ENCODE peak calls at places on chromosome 7, in seven cellular contexts. F is neural progenitor cell, R is BE2C, T is heart right ventricle, I is Caco-2, A is cardiac muscle cell, B is left ventricle myocardium inferior. Q is an unnamed sample.

GRCh38 chr7:80659120-80660055 is 20.9 kb downstream of the CD36 start:
- DNase-seq in F (peak; percentile 37), R (no peak), T (no peak), I (no peak), A (peak; percentile 53), B (no peak), Q (no peak)

GRCh38 chr7:74480861-74481417 is 27.2 kb downstream of the GTF2IRD1 start:
- DNase-seq in F (no peak), R (peak; percentile 30), T (peak; percentile 37), I (peak; percentile 73), A (peak; percentile 91), B (peak; percentile 49), Q (peak; percentile 89)

GRCh38 chr7:140918236-140918635 is 6.5 kb downstream of the BRAF start:
- DNase-seq in F (no peak), R (no peak), T (no peak), I (no peak), A (no peak), B (no peak), Q (no peak)

GRCh38 chr7:126202177-126202576 is 1050.6 kb downstream of the GRM8 start:
- DNase-seq in F (no peak), R (no peak), T (no peak), I (no peak), A (no peak), B (no peak), Q (no peak)

GRCh38 chr7:113267885-113268284 is 149.5 kb upstream of the SMIM30 start:
- DNase-seq in F (no peak), R (no peak), T (no peak), I (no peak), A (peak; percentile 20), B (no peak), Q (no peak)

GRCh38 chr7:138573741-138574140 is 113.7 kb downstream of the TRIM24 start:
- DNase-seq in F (no peak), R (no peak), T (no peak), I (no peak), A (no peak), B (no peak), Q (no peak)

GRCh38 chr7:147584771-147585193 is 1005.8 kb upstream of the C7orf33 start:
- DNase-seq in F (peak; percentile 39), R (peak; percentile 49), T (no peak), I (no peak), A (no peak), B (no peak), Q (no peak)

GRCh38 chr7:26944486-26944885 is 80.1 kb upstream of the SKAP2 start:
- DNase-seq in F (no peak), R (no peak), T (no peak), I (no peak), A (no peak), B (no peak), Q (no peak)

GRCh38 chr7:130669051-130669700 is 628 bp upstream of the COPG2 start:
- DNase-seq in F (no peak), R (no peak), T (no peak), I (no peak), A (no peak), B (no peak), Q (no peak)

GRCh38 chr7:99407849-99408346 is 499 bp downstream of the PDAP1 start:
- DNase-seq in F (peak; percentile 56), R (no peak), T (peak; percentile 37), I (no peak), A (peak; percentile 82), B (peak; percentile 39), Q (no peak)

GRCh38 chr7:80186721-80187120 is 52.1 kb downstream of the GNAI1 start:
- DNase-seq in F (no peak), R (no peak), T (no peak), I (no peak), A (no peak), B (no peak), Q (no peak)

GRCh38 chr7:56026538-56026937 is 24.7 kb downstream of the PSPH start:
- DNase-seq in F (no peak), R (no peak), T (no peak), I (no peak), A (no peak), B (no peak), Q (no peak)

GRCh38 chr7:151895008-151895661 is 18.2 kb upstream of the PRKAG2 start:
- DNase-seq in F (no peak), R (no peak), T (no peak), I (peak; percentile 22), A (no peak), B (no peak), Q (no peak)

GRCh38 chr7:2357165-2357564 is 2.5 kb downstream of the EIF3B start:
- DNase-seq in F (no peak), R (no peak), T (no peak), I (no peak), A (no peak), B (no peak), Q (no peak)

GRCh38 chr7:34073676-34074075 is 168.3 kb downstream of the BMPER start:
- DNase-seq in F (no peak), R (no peak), T (no peak), I (no peak), A (peak; percentile 62), B (no peak), Q (no peak)

GRCh38 chr7:75740846-75741497 is 2.2 kb upstream of the HIP1 start:
- DNase-seq in F (peak; percentile 33), R (no peak), T (peak; percentile 34), I (no peak), A (peak; percentile 67), B (peak; percentile 42), Q (peak; percentile 75)

GRCh38 chr7:120725376-120726039 is 132.4 kb downstream of the TSPAN12 start:
- DNase-seq in F (peak; percentile 72), R (no peak), T (no peak), I (no peak), A (peak; percentile 69), B (no peak), Q (no peak)

GRCh38 chr7:1665721-1666250 is 4.3 kb upstream of the ELFN1 start:
- DNase-seq in F (peak; percentile 78), R (peak; percentile 53), T (peak; percentile 61), I (peak; percentile 31), A (peak; percentile 38), B (peak; percentile 56), Q (peak; percentile 68)

GRCh38 chr7:44073664-44074348 is 8.4 kb upstream of the PGAM2 start:
- DNase-seq in F (no peak), R (peak; percentile 82), T (peak; percentile 83), I (no peak), A (no peak), B (peak; percentile 82), Q (peak; percentile 87)

GRCh38 chr7:75644599-75644998 is 94.1 kb downstream of the HIP1 start:
- DNase-seq in F (no peak), R (no peak), T (no peak), I (no peak), A (no peak), B (no peak), Q (no peak)

GRCh38 chr7:18521236-18521589 is 25.7 kb downstream of the HDAC9 start:
- DNase-seq in F (no peak), R (no peak), T (no peak), I (no peak), A (no peak), B (no peak), Q (no peak)

GRCh38 chr7:92751902-92752901 is 84.2 kb downstream of the CDK6 start:
- DNase-seq in F (no peak), R (no peak), T (no peak), I (no peak), A (peak; percentile 68), B (no peak), Q (no peak)
- H3K4me3 ChIP-seq in F (no peak overlapping the region), R (no peak overlapping the region), T (no peak overlapping the region), I (no peak overlapping the region), A (no peak overlapping the region), B (no peak overlapping the region), Q (no peak overlapping the region)

DNA sequence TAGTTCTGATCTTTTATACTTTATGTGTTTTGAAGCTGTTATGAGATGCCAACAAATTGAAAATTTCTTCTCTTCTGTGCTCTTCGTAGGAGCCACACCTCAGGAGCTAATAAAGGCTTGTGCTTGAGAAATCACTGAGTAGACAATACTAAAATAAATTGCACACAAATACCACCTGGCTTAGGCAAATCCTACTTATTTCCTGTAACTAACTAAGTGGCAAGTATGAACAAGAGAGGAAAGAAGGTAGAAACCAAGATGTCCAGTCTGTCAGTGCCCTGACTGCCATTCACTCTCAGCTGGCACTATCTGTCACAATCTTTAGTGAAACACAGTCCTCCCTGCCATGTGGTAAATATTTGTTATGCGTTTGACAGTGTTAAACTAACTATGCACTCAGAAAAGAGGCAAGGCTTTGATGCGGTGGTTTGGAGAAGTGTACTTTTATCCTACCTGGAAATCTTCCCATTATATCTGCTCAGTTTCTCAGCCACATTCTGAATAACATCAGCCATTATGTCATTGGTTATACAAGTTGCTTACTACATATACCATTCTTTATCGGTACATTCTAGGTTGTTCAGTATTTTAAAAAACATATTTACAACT is 293.4 kb upstream of the VWC2 start:
- DNase-seq in F (no peak), R (no peak), T (no peak), I (no peak), A (no peak), B (no peak), Q (no peak)
- TF ChIP-seq CTCF in F (no peak), R (no peak), T (no peak), I (no peak), A (no peak), B (no peak), Q (no peak)

GRCh38 chr7:143380646-143381426 is at the start of gene ZYX:
- DNase-seq in F (peak; percentile 95), R (peak; percentile 93), T (peak; percentile 97), I (peak; percentile 97), A (peak; percentile 99), B (peak; percentile 98), Q (peak; percentile 98)

GRCh38 chr7:143382126-143382790 is 1.1 kb downstream of the ZYX start:
- DNase-seq in F (no peak), R (no peak), T (no peak), I (no peak), A (peak; percentile 22), B (no peak), Q (peak; percentile 61)

GRCh38 chr7:143381427-143382125 is 431 bp downstream of the ZYX start:
- DNase-seq in F (peak; percentile 45), R (peak; percentile 80), T (peak; percentile 86), I (no peak), A (peak; percentile 91), B (peak; percentile 83), Q (peak; percentile 83)

GRCh38 chr7:143380264-143380645 is 890 bp upstream of the ZYX start:
- DNase-seq in F (peak; percentile 92), R (peak; percentile 85), T (peak; percentile 89), I (peak; percentile 84), A (peak; percentile 92), B (peak; percentile 89), Q (peak; percentile 93)

GRCh38 chr7:143379607-143380263 is 1.4 kb upstream of the ZYX start:
- DNase-seq in F (no peak), R (no peak), T (no peak), I (no peak), A (no peak), B (no peak), Q (no peak)
- H3K4me1 ChIP-seq in F (peaks cover 20% of the 10 kb centered on the region), R (no peaks in the 10 kb centered on the region), T (peaks cover 38% of the 10 kb centered on the region), I (peaks cover 39% of the 10 kb centered on the region), A (peaks cover 18% of the 10 kb centered on the region), B (peaks cover 57% of the 10 kb centered on the region), Q (peaks cover 59% of the 10 kb centered on the region)

DNA sequence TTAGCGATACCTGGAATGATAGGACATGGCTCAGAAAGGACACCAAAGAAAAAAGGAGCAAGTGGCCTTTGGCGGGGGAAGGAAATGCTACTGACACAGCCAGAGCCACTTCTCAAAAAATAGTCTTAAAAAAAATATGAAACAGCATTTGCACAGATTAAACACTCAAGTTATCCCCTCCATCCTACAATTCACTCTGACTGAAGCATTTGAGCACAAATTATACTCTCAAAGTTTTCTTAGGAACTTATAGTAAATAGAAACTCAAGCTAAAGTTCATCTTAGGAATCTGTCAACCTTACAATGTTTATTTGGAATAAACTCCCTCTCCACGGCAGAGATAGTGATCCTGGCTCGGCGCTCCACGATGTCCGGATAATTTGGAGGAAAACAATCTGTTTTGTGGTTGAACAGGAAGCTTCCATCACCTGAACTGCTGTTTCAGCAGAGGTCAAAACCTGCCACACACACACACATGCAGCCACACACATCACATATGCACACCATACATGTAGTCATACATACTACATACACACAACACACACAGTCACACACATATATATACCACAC is 79.8 kb downstream of the C7orf25 start:
- DNase-seq in F (no peak), R (no peak), T (no peak), I (no peak), A (no peak), B (no peak), Q (no peak)
- H3K4me3 ChIP-seq in F (no peak overlapping the region), R (no peak overlapping the region), T (no peak overlapping the region), I (no peak overlapping the region), A (no peak overlapping the region), B (no peak overlapping the region), Q (no peak overlapping the region)

Q was measured in upper lobe of right lung.